ENCODE peak calls at places on chromosomes 13 and 19, in five cellular contexts. Y is activated CD8-positive, alpha-beta memory T cell treated with anti-CD3 and anti-CD28 coated beads, Interleukin-2, amount 10 ng/mL, durations not matched to agents 7 days and 5 days; F is activated CD8-positive, alpha-beta T cell treated with anti-CD3 and anti-CD28 coated beads, Interleukin-2, amount 10 ng/mL, durations not matched to agents 7 days and 5 days; Q is CD8-positive, alpha-beta memory T cell; Z is activated naive CD8-positive, alpha-beta T cell treated with anti-CD3 and anti-CD28 coated beads for 36 hours. H is an unnamed sample.

GRCh38 chr13:109684836-109685602 is 101.4 kb downstream of the IRS2 start:
- DNase-seq in Q (no peak), Z (no peak), F (no peak), Y (no peak), H (no peak)

GRCh38 chr19:34475026-34475974 is 6.3 kb upstream of the WTIP start:
- DNase-seq in F (no peak), Z (no peak), Y (no peak), Q (no peak), H (no peak)

GRCh38 chr13:112756967-112757758 is 67.3 kb downstream of the ATP11A start:
- DNase-seq in F (no peak), Y (no peak), Q (no peak), Z (no peak), H (no peak)

GRCh38 chr13:43816401-43816889 is 29.7 kb upstream of the ENOX1 start:
- DNase-seq in F (no peak), Y (no peak), Z (no peak), Q (no peak), H (no peak)

GRCh38 chr13:97026759-97027555 is 32.7 kb upstream of the OXGR1 start:
- DNase-seq in Z (no peak), Q (no peak), Y (no peak), F (no peak), H (no peak)

GRCh38 chr13:104586010-104586746 is 1520.0 kb upstream of the SLC10A2 start:
- DNase-seq in F (no peak), Y (no peak), Z (no peak), Q (no peak), H (no peak)

GRCh38 chr13:27988520-27988919 is at the start of gene URAD:
- DNase-seq in F (no peak), Q (no peak), Z (no peak), Y (no peak), H (no peak)

GRCh38 chr13:100063906-100064305 is 25.0 kb upstream of the PCCA start:
- DNase-seq in F (no peak), Z (no peak), Y (no peak), Q (no peak), H (no peak)

GRCh38 chr19:1880611-1881392 is 4.5 kb downstream of the ABHD17A start:
- DNase-seq in Z (no peak), Q (no peak), F (no peak), Y (no peak), H (no peak)

GRCh38 chr13:46288570-46289259 is 77.0 kb downstream of the LRRC63 start:
- DNase-seq in Q (no peak), Y (no peak), F (peak), Z (no peak), H (peak)

GRCh38 chr19:35247526-35248309 is 1.1 kb upstream of the LSR start:
- DNase-seq in Y (peak), Q (peak), Z (peak), F (peak), H (peak)

GRCh38 chr19:35643255-35644205 is 2.0 kb downstream of the ETV2 start:
- DNase-seq in Z (peak), Q (peak), F (peak), Y (peak), H (peak)

GRCh38 chr19:28633223-28634030 is 579.5 kb downstream of the UQCRFS1 start:
- DNase-seq in Z (peak), Y (peak), Q (no peak), F (peak), H (no peak)

GRCh38 chr19:5628919-5629481 is 6.1 kb downstream of the SAFB start:
- DNase-seq in F (no peak), Q (no peak), Z (no peak), Y (no peak), H (peak)

H was measured in B cell.